ENCODE peak calls at places on chromosomes 12 and 14, in eight cellular contexts. One of them, this sample, is unnamed.
A peak's percentile ranks its signal among the peaks of the same experiment; 100 is the strongest.

GRCh38 chr14:25150934-25151790 is 101.2 kb upstream of the STXBP6 start:
- DNase-seq in psoas muscle: no peak
- DNase-seq in stimulated activated CD4-positive, alpha-beta T cell treated with anti-CD3 and anti-CD28 coated beads, Interleukin-1b, Interleukin-23, amount 100 ng/mL, for 24 hours: no peak
- DNase-seq in amniotic epithelial cell: peak; percentile 77
- DNase-seq in GM10248: peak; percentile 52
- DNase-seq in HL-60: peak; percentile 26
- DNase-seq in GDM1: no peak
- DNase-seq in fibroblast of mammary gland: peak; percentile 71
- DNase-seq in this sample: peak; percentile 55

GRCh38 chr12:110694330-110694891 is 5.5 kb upstream of the HVCN1 start:
- DNase-seq in psoas muscle: peak; percentile 39
- DNase-seq in stimulated activated CD4-positive, alpha-beta T cell treated with anti-CD3 and anti-CD28 coated beads, Interleukin-1b, Interleukin-23, amount 100 ng/mL, for 24 hours: no peak
- DNase-seq in amniotic epithelial cell: no peak
- DNase-seq in GM10248: peak; percentile 32
- DNase-seq in HL-60: no peak
- DNase-seq in GDM1: no peak
- DNase-seq in fibroblast of mammary gland: no peak
- DNase-seq in this sample: no peak

GRCh38 chr12:52295663-52296062 is 4.3 kb upstream of the KRT81 start:
- DNase-seq in psoas muscle: no peak
- DNase-seq in stimulated activated CD4-positive, alpha-beta T cell treated with anti-CD3 and anti-CD28 coated beads, Interleukin-1b, Interleukin-23, amount 100 ng/mL, for 24 hours: no peak
- DNase-seq in amniotic epithelial cell: peak; percentile 36
- DNase-seq in GM10248: no peak
- DNase-seq in HL-60: no peak
- DNase-seq in GDM1: no peak
- DNase-seq in fibroblast of mammary gland: peak; percentile 27
- DNase-seq in this sample: no peak

GRCh38 chr12:32155041-32155440 is 48.4 kb downstream of the BICD1 start:
- DNase-seq in psoas muscle: no peak
- DNase-seq in stimulated activated CD4-positive, alpha-beta T cell treated with anti-CD3 and anti-CD28 coated beads, Interleukin-1b, Interleukin-23, amount 100 ng/mL, for 24 hours: no peak
- DNase-seq in amniotic epithelial cell: no peak
- DNase-seq in GM10248: no peak
- DNase-seq in HL-60: no peak
- DNase-seq in GDM1: no peak
- DNase-seq in fibroblast of mammary gland: no peak
- DNase-seq in this sample: no peak

GRCh38 chr14:103731916-103732867 is 16.6 kb downstream of the ZFYVE21 start:
- DNase-seq in psoas muscle: no peak
- DNase-seq in stimulated activated CD4-positive, alpha-beta T cell treated with anti-CD3 and anti-CD28 coated beads, Interleukin-1b, Interleukin-23, amount 100 ng/mL, for 24 hours: no peak
- DNase-seq in amniotic epithelial cell: no peak
- DNase-seq in GM10248: no peak
- DNase-seq in HL-60: no peak
- DNase-seq in GDM1: no peak
- DNase-seq in fibroblast of mammary gland: no peak
- DNase-seq in this sample: no peak

GRCh38 chr14:91315844-91316267 is 71.4 kb upstream of the GPR68 start:
- DNase-seq in psoas muscle: no peak
- DNase-seq in stimulated activated CD4-positive, alpha-beta T cell treated with anti-CD3 and anti-CD28 coated beads, Interleukin-1b, Interleukin-23, amount 100 ng/mL, for 24 hours: peak; percentile 47
- DNase-seq in amniotic epithelial cell: no peak
- DNase-seq in GM10248: peak; percentile 85
- DNase-seq in HL-60: peak; percentile 88
- DNase-seq in GDM1: peak; percentile 16
- DNase-seq in fibroblast of mammary gland: no peak
- DNase-seq in this sample: peak; percentile 86

GRCh38 chr14:103688441-103688840 is 26.8 kb downstream of the XRCC3 start:
- DNase-seq in psoas muscle: no peak
- DNase-seq in stimulated activated CD4-positive, alpha-beta T cell treated with anti-CD3 and anti-CD28 coated beads, Interleukin-1b, Interleukin-23, amount 100 ng/mL, for 24 hours: no peak
- DNase-seq in amniotic epithelial cell: no peak
- DNase-seq in GM10248: no peak
- DNase-seq in HL-60: no peak
- DNase-seq in GDM1: no peak
- DNase-seq in fibroblast of mammary gland: no peak
- DNase-seq in this sample: no peak

GRCh38 chr14:101239065-101239464 is 322.2 kb upstream of the DIO3 start:
- DNase-seq in psoas muscle: no peak
- DNase-seq in stimulated activated CD4-positive, alpha-beta T cell treated with anti-CD3 and anti-CD28 coated beads, Interleukin-1b, Interleukin-23, amount 100 ng/mL, for 24 hours: no peak
- DNase-seq in amniotic epithelial cell: no peak
- DNase-seq in GM10248: no peak
- DNase-seq in HL-60: no peak
- DNase-seq in GDM1: no peak
- DNase-seq in fibroblast of mammary gland: no peak
- DNase-seq in this sample: no peak

GRCh38 chr14:60951781-60952435 is 29.0 kb downstream of the TRMT5 start:
- DNase-seq in psoas muscle: no peak
- DNase-seq in stimulated activated CD4-positive, alpha-beta T cell treated with anti-CD3 and anti-CD28 coated beads, Interleukin-1b, Interleukin-23, amount 100 ng/mL, for 24 hours: no peak
- DNase-seq in amniotic epithelial cell: no peak
- DNase-seq in GM10248: no peak
- DNase-seq in HL-60: no peak
- DNase-seq in GDM1: no peak
- DNase-seq in fibroblast of mammary gland: peak; percentile 21
- DNase-seq in this sample: no peak

GRCh38 chr14:35197015-35197414 is 74.7 kb downstream of the PRORP start:
- DNase-seq in psoas muscle: no peak
- DNase-seq in stimulated activated CD4-positive, alpha-beta T cell treated with anti-CD3 and anti-CD28 coated beads, Interleukin-1b, Interleukin-23, amount 100 ng/mL, for 24 hours: no peak
- DNase-seq in amniotic epithelial cell: peak; percentile 60
- DNase-seq in GM10248: no peak
- DNase-seq in HL-60: no peak
- DNase-seq in GDM1: no peak
- DNase-seq in fibroblast of mammary gland: peak; percentile 68
- DNase-seq in this sample: no peak

GRCh38 chr12:46152456-46152855 is 116.4 kb downstream of the SLC38A1 start:
- DNase-seq in psoas muscle: no peak
- DNase-seq in stimulated activated CD4-positive, alpha-beta T cell treated with anti-CD3 and anti-CD28 coated beads, Interleukin-1b, Interleukin-23, amount 100 ng/mL, for 24 hours: no peak
- DNase-seq in amniotic epithelial cell: no peak
- DNase-seq in GM10248: no peak
- DNase-seq in HL-60: no peak
- DNase-seq in GDM1: no peak
- DNase-seq in fibroblast of mammary gland: no peak
- DNase-seq in this sample: no peak

This sample was measured in OCI-LY7.